ENCODE peak calls at places on chromosome 16, in nine cellular contexts. One of them, this sample, is unnamed.

GRCh38 chr16:85602831-85603755 is 10.0 kb upstream of the GSE1 start:
- DNase-seq in NCI-H1048: no peak
- DNase-seq in NCI-H446: no peak
- DNase-seq in AG04449: no peak
- DNase-seq in heart right ventricle: no peak
- DNase-seq in stimulated activated CD8-positive, alpha-beta memory T cell treated with anti-CD3 and anti-CD28 coated beads, Interleukin-7, amount 100 ng/mL, for 24 hours: no peak
- DNase-seq in activated CD4-positive, CD25-positive, alpha-beta regulatory T cell treated with anti-CD3 and anti-CD28 coated beads, Interleukin-2, amount 50 U/mL, for 16 hours: no peak
- DNase-seq in fibroblast of lung: no peak
- DNase-seq in tibial nerve: no peak
- DNase-seq in this sample: no peak

GRCh38 chr16:89155851-89156739 is 15.5 kb upstream of the CDH15 start:
- DNase-seq in NCI-H1048: no peak
- DNase-seq in NCI-H446: no peak
- DNase-seq in AG04449: no peak
- DNase-seq in heart right ventricle: no peak
- DNase-seq in stimulated activated CD8-positive, alpha-beta memory T cell treated with anti-CD3 and anti-CD28 coated beads, Interleukin-7, amount 100 ng/mL, for 24 hours: no peak
- DNase-seq in activated CD4-positive, CD25-positive, alpha-beta regulatory T cell treated with anti-CD3 and anti-CD28 coated beads, Interleukin-2, amount 50 U/mL, for 16 hours: no peak
- DNase-seq in fibroblast of lung: no peak
- DNase-seq in tibial nerve: no peak
- DNase-seq in this sample: no peak

GRCh38 chr16:73193464-73193863 is 145.5 kb upstream of the ZFHX3 start:
- DNase-seq in NCI-H1048: no peak
- DNase-seq in NCI-H446: no peak
- DNase-seq in AG04449: no peak
- DNase-seq in heart right ventricle: no peak
- DNase-seq in stimulated activated CD8-positive, alpha-beta memory T cell treated with anti-CD3 and anti-CD28 coated beads, Interleukin-7, amount 100 ng/mL, for 24 hours: no peak
- DNase-seq in activated CD4-positive, CD25-positive, alpha-beta regulatory T cell treated with anti-CD3 and anti-CD28 coated beads, Interleukin-2, amount 50 U/mL, for 16 hours: no peak
- DNase-seq in fibroblast of lung: no peak
- DNase-seq in tibial nerve: no peak
- DNase-seq in this sample: no peak

GRCh38 chr16:1258906-1259759 is 3.3 kb downstream of the TPSD1 start:
- DNase-seq in NCI-H1048: no peak
- DNase-seq in NCI-H446: no peak
- DNase-seq in AG04449: no peak
- DNase-seq in heart right ventricle: no peak
- DNase-seq in stimulated activated CD8-positive, alpha-beta memory T cell treated with anti-CD3 and anti-CD28 coated beads, Interleukin-7, amount 100 ng/mL, for 24 hours: no peak
- DNase-seq in activated CD4-positive, CD25-positive, alpha-beta regulatory T cell treated with anti-CD3 and anti-CD28 coated beads, Interleukin-2, amount 50 U/mL, for 16 hours: no peak
- DNase-seq in fibroblast of lung: no peak
- DNase-seq in tibial nerve: no peak
- DNase-seq in this sample: no peak

GRCh38 chr16:28321700-28322411 is 29.5 kb downstream of the SBK1 start:
- DNase-seq in NCI-H1048: no peak
- DNase-seq in NCI-H446: peak
- DNase-seq in AG04449: no peak
- DNase-seq in heart right ventricle: no peak
- DNase-seq in stimulated activated CD8-positive, alpha-beta memory T cell treated with anti-CD3 and anti-CD28 coated beads, Interleukin-7, amount 100 ng/mL, for 24 hours: no peak
- DNase-seq in activated CD4-positive, CD25-positive, alpha-beta regulatory T cell treated with anti-CD3 and anti-CD28 coated beads, Interleukin-2, amount 50 U/mL, for 16 hours: no peak
- DNase-seq in fibroblast of lung: peak
- DNase-seq in tibial nerve: no peak
- DNase-seq in this sample: no peak

GRCh38 chr16:67249762-67250327 is 1.1 kb downstream of the SLC9A5 start:
- DNase-seq in NCI-H1048: no peak
- DNase-seq in NCI-H446: no peak
- DNase-seq in AG04449: no peak
- DNase-seq in heart right ventricle: no peak
- DNase-seq in stimulated activated CD8-positive, alpha-beta memory T cell treated with anti-CD3 and anti-CD28 coated beads, Interleukin-7, amount 100 ng/mL, for 24 hours: no peak
- DNase-seq in activated CD4-positive, CD25-positive, alpha-beta regulatory T cell treated with anti-CD3 and anti-CD28 coated beads, Interleukin-2, amount 50 U/mL, for 16 hours: no peak
- DNase-seq in fibroblast of lung: peak
- DNase-seq in tibial nerve: no peak
- DNase-seq in this sample: no peak

GRCh38 chr16:22313876-22314470 is 16.8 kb downstream of the POLR3E start:
- DNase-seq in NCI-H1048: no peak
- DNase-seq in NCI-H446: no peak
- DNase-seq in AG04449: no peak
- DNase-seq in heart right ventricle: no peak
- DNase-seq in stimulated activated CD8-positive, alpha-beta memory T cell treated with anti-CD3 and anti-CD28 coated beads, Interleukin-7, amount 100 ng/mL, for 24 hours: no peak
- DNase-seq in activated CD4-positive, CD25-positive, alpha-beta regulatory T cell treated with anti-CD3 and anti-CD28 coated beads, Interleukin-2, amount 50 U/mL, for 16 hours: no peak
- DNase-seq in fibroblast of lung: no peak
- DNase-seq in tibial nerve: no peak
- DNase-seq in this sample: no peak

GRCh38 chr16:49980166-49980565 is 44.9 kb upstream of the CNEP1R1 start:
- DNase-seq in NCI-H1048: no peak
- DNase-seq in NCI-H446: no peak
- DNase-seq in AG04449: no peak
- DNase-seq in heart right ventricle: no peak
- DNase-seq in stimulated activated CD8-positive, alpha-beta memory T cell treated with anti-CD3 and anti-CD28 coated beads, Interleukin-7, amount 100 ng/mL, for 24 hours: no peak
- DNase-seq in activated CD4-positive, CD25-positive, alpha-beta regulatory T cell treated with anti-CD3 and anti-CD28 coated beads, Interleukin-2, amount 50 U/mL, for 16 hours: no peak
- DNase-seq in fibroblast of lung: peak
- DNase-seq in tibial nerve: no peak
- DNase-seq in this sample: no peak

GRCh38 chr16:57906385-57907316 is 64.3 kb downstream of the CNGB1 start:
- DNase-seq in NCI-H1048: no peak
- DNase-seq in NCI-H446: no peak
- DNase-seq in AG04449: no peak
- DNase-seq in heart right ventricle: no peak
- DNase-seq in stimulated activated CD8-positive, alpha-beta memory T cell treated with anti-CD3 and anti-CD28 coated beads, Interleukin-7, amount 100 ng/mL, for 24 hours: no peak
- DNase-seq in activated CD4-positive, CD25-positive, alpha-beta regulatory T cell treated with anti-CD3 and anti-CD28 coated beads, Interleukin-2, amount 50 U/mL, for 16 hours: no peak
- DNase-seq in fibroblast of lung: peak
- DNase-seq in tibial nerve: peak
- DNase-seq in this sample: no peak

GRCh38 chr16:2166263-2167080 is 10.9 kb downstream of the TRAF7 start:
- DNase-seq in NCI-H1048: no peak
- DNase-seq in NCI-H446: no peak
- DNase-seq in AG04449: no peak
- DNase-seq in heart right ventricle: no peak
- DNase-seq in stimulated activated CD8-positive, alpha-beta memory T cell treated with anti-CD3 and anti-CD28 coated beads, Interleukin-7, amount 100 ng/mL, for 24 hours: no peak
- DNase-seq in activated CD4-positive, CD25-positive, alpha-beta regulatory T cell treated with anti-CD3 and anti-CD28 coated beads, Interleukin-2, amount 50 U/mL, for 16 hours: no peak
- DNase-seq in fibroblast of lung: no peak
- DNase-seq in tibial nerve: no peak
- DNase-seq in this sample: no peak

GRCh38 chr16:19876501-19877059 is 8.1 kb downstream of the GPRC5B start:
- DNase-seq in NCI-H1048: no peak
- DNase-seq in NCI-H446: no peak
- DNase-seq in AG04449: no peak
- DNase-seq in heart right ventricle: peak
- DNase-seq in stimulated activated CD8-positive, alpha-beta memory T cell treated with anti-CD3 and anti-CD28 coated beads, Interleukin-7, amount 100 ng/mL, for 24 hours: no peak
- DNase-seq in activated CD4-positive, CD25-positive, alpha-beta regulatory T cell treated with anti-CD3 and anti-CD28 coated beads, Interleukin-2, amount 50 U/mL, for 16 hours: no peak
- DNase-seq in fibroblast of lung: no peak
- DNase-seq in tibial nerve: no peak
- DNase-seq in this sample: no peak